ENCODE peak calls at places on chromosomes 6 and 20, in nine cellular contexts. One of them, this sample, is unnamed.
A peak's percentile ranks its signal among the peaks of the same experiment; 100 is the strongest.

GRCh38 chr6:41538556-41539182 is 7.5 kb upstream of the FOXP4 start:
- DNase-seq in psoas muscle: no peak
- DNase-seq in CD8-positive, alpha-beta T cell: no peak
- DNase-seq in astrocyte of the cerebellum: no peak
- DNase-seq in fibroblast of lung: peak; percentile 31
- DNase-seq in spleen: no peak
- DNase-seq in heart left ventricle: no peak
- DNase-seq in IMR-90: peak; percentile 13
- DNase-seq in brain microvascular endothelial cell: no peak
- DNase-seq in this sample: peak; percentile 61

GRCh38 chr20:51447097-51447764 is 95.3 kb downstream of the NFATC2 start:
- DNase-seq in CD8-positive, alpha-beta T cell: no peak
- DNase-seq in spleen: peak; percentile 40
- DNase-seq in brain microvascular endothelial cell: peak; percentile 95
- DNase-seq in IMR-90: peak; percentile 98
- DNase-seq in heart left ventricle: peak; percentile 60
- DNase-seq in fibroblast of lung: peak; percentile 94
- DNase-seq in psoas muscle: peak; percentile 79
- DNase-seq in astrocyte of the cerebellum: peak; percentile 96
- DNase-seq in this sample: peak; percentile 95

GRCh38 chr6:114342086-114342825 is 567 bp downstream of the HS3ST5 start:
- DNase-seq in spleen: peak; percentile 73
- DNase-seq in fibroblast of lung: no peak
- DNase-seq in psoas muscle: peak; percentile 51
- DNase-seq in IMR-90: no peak
- DNase-seq in heart left ventricle: no peak
- DNase-seq in CD8-positive, alpha-beta T cell: no peak
- DNase-seq in astrocyte of the cerebellum: no peak
- DNase-seq in brain microvascular endothelial cell: no peak
- DNase-seq in this sample: no peak

GRCh38 chr6:92329416-92329815 is 1089.9 kb downstream of the EPHA7 start:
- DNase-seq in IMR-90: peak; percentile 63
- DNase-seq in spleen: no peak
- DNase-seq in CD8-positive, alpha-beta T cell: no peak
- DNase-seq in fibroblast of lung: peak; percentile 54
- DNase-seq in brain microvascular endothelial cell: peak; percentile 6
- DNase-seq in psoas muscle: no peak
- DNase-seq in astrocyte of the cerebellum: no peak
- DNase-seq in heart left ventricle: no peak
- DNase-seq in this sample: no peak

GRCh38 chr6:170116643-170117042 is 174.2 kb downstream of the DLL1 start:
- DNase-seq in CD8-positive, alpha-beta T cell: peak; percentile 2
- DNase-seq in heart left ventricle: peak; percentile 4
- DNase-seq in astrocyte of the cerebellum: no peak
- DNase-seq in brain microvascular endothelial cell: no peak
- DNase-seq in psoas muscle: no peak
- DNase-seq in fibroblast of lung: no peak
- DNase-seq in IMR-90: no peak
- DNase-seq in spleen: peak; percentile 72
- DNase-seq in this sample: no peak

GRCh38 chr6:14102330-14102729 is 15.2 kb upstream of the CD83 start:
- DNase-seq in CD8-positive, alpha-beta T cell: no peak
- DNase-seq in fibroblast of lung: no peak
- DNase-seq in brain microvascular endothelial cell: no peak
- DNase-seq in IMR-90: no peak
- DNase-seq in psoas muscle: no peak
- DNase-seq in astrocyte of the cerebellum: no peak
- DNase-seq in spleen: no peak
- DNase-seq in heart left ventricle: no peak
- DNase-seq in this sample: no peak

GRCh38 chr6:34546551-34547321 is 9.4 kb downstream of the SPDEF start:
- DNase-seq in psoas muscle: no peak
- DNase-seq in brain microvascular endothelial cell: no peak
- DNase-seq in CD8-positive, alpha-beta T cell: no peak
- DNase-seq in astrocyte of the cerebellum: no peak
- DNase-seq in spleen: no peak
- DNase-seq in fibroblast of lung: no peak
- DNase-seq in heart left ventricle: peak; percentile 43
- DNase-seq in IMR-90: no peak
- DNase-seq in this sample: peak; percentile 6

GRCh38 chr6:130575971-130576370 is 210.2 kb downstream of the TMEM200A start:
- DNase-seq in spleen: peak; percentile 67
- DNase-seq in IMR-90: no peak
- DNase-seq in astrocyte of the cerebellum: no peak
- DNase-seq in heart left ventricle: no peak
- DNase-seq in psoas muscle: no peak
- DNase-seq in fibroblast of lung: no peak
- DNase-seq in CD8-positive, alpha-beta T cell: peak; percentile 40
- DNase-seq in brain microvascular endothelial cell: no peak
- DNase-seq in this sample: no peak

GRCh38 chr6:165574220-165574619 is 88.8 kb downstream of the PDE10A start:
- DNase-seq in CD8-positive, alpha-beta T cell: no peak
- DNase-seq in heart left ventricle: no peak
- DNase-seq in fibroblast of lung: no peak
- DNase-seq in spleen: no peak
- DNase-seq in IMR-90: no peak
- DNase-seq in astrocyte of the cerebellum: no peak
- DNase-seq in psoas muscle: no peak
- DNase-seq in brain microvascular endothelial cell: no peak
- DNase-seq in this sample: no peak

GRCh38 chr6:35165630-35166071 is 24.5 kb upstream of the TCP11 start:
- DNase-seq in CD8-positive, alpha-beta T cell: no peak
- DNase-seq in spleen: no peak
- DNase-seq in heart left ventricle: no peak
- DNase-seq in astrocyte of the cerebellum: no peak
- DNase-seq in IMR-90: peak; percentile 87
- DNase-seq in brain microvascular endothelial cell: no peak
- DNase-seq in fibroblast of lung: no peak
- DNase-seq in psoas muscle: no peak
- DNase-seq in this sample: no peak

GRCh38 chr6:79430913-79431312 is 106.3 kb downstream of the LCA5 start:
- DNase-seq in IMR-90: no peak
- DNase-seq in fibroblast of lung: no peak
- DNase-seq in psoas muscle: no peak
- DNase-seq in spleen: no peak
- DNase-seq in CD8-positive, alpha-beta T cell: no peak
- DNase-seq in astrocyte of the cerebellum: no peak
- DNase-seq in heart left ventricle: no peak
- DNase-seq in brain microvascular endothelial cell: no peak
- DNase-seq in this sample: no peak

GRCh38 chr6:75882734-75883133 is 133.7 kb downstream of the MYO6 start:
- DNase-seq in psoas muscle: no peak
- DNase-seq in brain microvascular endothelial cell: peak; percentile 88
- DNase-seq in CD8-positive, alpha-beta T cell: no peak
- DNase-seq in spleen: no peak
- DNase-seq in fibroblast of lung: peak; percentile 87
- DNase-seq in IMR-90: peak; percentile 79
- DNase-seq in astrocyte of the cerebellum: no peak
- DNase-seq in heart left ventricle: no peak
- DNase-seq in this sample: peak; percentile 40

GRCh38 chr6:44580901-44581300 is 193.4 kb downstream of the CDC5L start:
- DNase-seq in fibroblast of lung: peak; percentile 57
- DNase-seq in astrocyte of the cerebellum: peak; percentile 52
- DNase-seq in brain microvascular endothelial cell: peak; percentile 91
- DNase-seq in spleen: no peak
- DNase-seq in psoas muscle: no peak
- DNase-seq in CD8-positive, alpha-beta T cell: no peak
- DNase-seq in IMR-90: peak; percentile 74
- DNase-seq in heart left ventricle: no peak
- DNase-seq in this sample: peak; percentile 57

GRCh38 chr20:31593221-31594001 is 11.7 kb upstream of the ID1 start:
- DNase-seq in heart left ventricle: no peak
- DNase-seq in brain microvascular endothelial cell: no peak
- DNase-seq in spleen: no peak
- DNase-seq in fibroblast of lung: peak; percentile 90
- DNase-seq in CD8-positive, alpha-beta T cell: no peak
- DNase-seq in psoas muscle: no peak
- DNase-seq in astrocyte of the cerebellum: no peak
- DNase-seq in IMR-90: peak; percentile 89
- DNase-seq in this sample: peak; percentile 65

GRCh38 chr20:5731753-5732366 is 18.3 kb upstream of the SHLD1 start:
- DNase-seq in psoas muscle: no peak
- DNase-seq in brain microvascular endothelial cell: no peak
- DNase-seq in fibroblast of lung: no peak
- DNase-seq in spleen: no peak
- DNase-seq in heart left ventricle: no peak
- DNase-seq in CD8-positive, alpha-beta T cell: no peak
- DNase-seq in astrocyte of the cerebellum: no peak
- DNase-seq in IMR-90: no peak
- DNase-seq in this sample: no peak

GRCh38 chr20:36852187-36852586 is 23.8 kb upstream of the TLDC2 start:
- DNase-seq in spleen: no peak
- DNase-seq in IMR-90: no peak
- DNase-seq in brain microvascular endothelial cell: no peak
- DNase-seq in heart left ventricle: peak; percentile 45
- DNase-seq in astrocyte of the cerebellum: no peak
- DNase-seq in fibroblast of lung: no peak
- DNase-seq in psoas muscle: no peak
- DNase-seq in CD8-positive, alpha-beta T cell: no peak
- DNase-seq in this sample: peak; percentile 30

DNA sequence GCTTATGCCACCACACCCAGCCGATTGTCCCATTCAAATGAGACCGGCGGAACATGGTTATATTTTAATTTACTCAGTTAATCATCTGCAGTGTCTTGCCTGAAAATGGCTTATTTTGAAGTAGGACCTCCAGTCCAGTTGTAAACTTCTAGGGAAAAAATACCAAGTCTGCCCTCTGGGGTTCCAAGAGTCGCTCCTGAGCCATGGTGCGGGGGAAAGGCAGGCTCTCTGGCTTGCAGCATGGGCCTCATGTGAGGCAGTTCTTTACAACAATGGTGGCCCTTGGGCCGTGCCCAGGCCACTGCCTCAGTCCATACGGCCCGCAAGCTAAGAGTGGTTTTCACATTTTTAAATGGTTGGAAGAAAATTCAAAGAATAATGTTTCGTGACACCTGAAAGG is 62.7 kb upstream of the XRN2 start:
- DNase-seq in spleen: no peak
- DNase-seq in astrocyte of the cerebellum: no peak
- DNase-seq in heart left ventricle: no peak
- DNase-seq in fibroblast of lung: no peak
- DNase-seq in CD8-positive, alpha-beta T cell: no peak
- DNase-seq in psoas muscle: no peak
- DNase-seq in IMR-90: no peak
- DNase-seq in brain microvascular endothelial cell: no peak
- DNase-seq in this sample: no peak
- TF ChIP-seq CTCF in spleen: no peak
- TF ChIP-seq CTCF in astrocyte of the cerebellum: no peak
- TF ChIP-seq CTCF in heart left ventricle: no peak
- TF ChIP-seq CTCF in fibroblast of lung: no peak
- TF ChIP-seq CTCF in CD8-positive, alpha-beta T cell: no peak
- TF ChIP-seq CTCF in psoas muscle: no peak
- TF ChIP-seq CTCF in IMR-90: no peak
- TF ChIP-seq CTCF in brain microvascular endothelial cell: no peak
- TF ChIP-seq CTCF in this sample: no peak

DNA sequence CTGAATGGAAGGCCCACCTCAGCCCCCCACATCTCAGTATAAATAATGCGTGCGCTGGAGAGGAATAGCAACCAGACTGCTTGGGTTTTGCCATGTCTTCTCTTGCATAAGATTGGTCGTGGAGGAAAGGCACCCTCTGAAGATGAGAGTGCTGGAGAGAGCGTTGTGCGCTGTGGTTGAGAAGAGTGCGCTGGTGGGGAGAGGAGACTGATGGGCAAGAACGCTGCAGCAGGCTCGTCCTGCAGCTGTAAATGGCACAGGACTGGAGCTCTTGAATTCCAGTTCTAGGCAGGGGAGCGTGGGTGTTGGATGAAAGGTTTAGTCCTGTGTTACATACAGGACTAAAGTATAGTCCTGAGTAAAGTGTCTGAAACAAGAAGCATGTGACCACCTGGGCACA is 51.5 kb downstream of the RPRD1B start:
- DNase-seq in CD8-positive, alpha-beta T cell: no peak
- DNase-seq in heart left ventricle: no peak
- DNase-seq in IMR-90: peak; percentile 31
- DNase-seq in fibroblast of lung: no peak
- DNase-seq in psoas muscle: no peak
- DNase-seq in spleen: no peak
- DNase-seq in astrocyte of the cerebellum: no peak
- DNase-seq in brain microvascular endothelial cell: no peak
- DNase-seq in this sample: no peak
- H3K4me3 ChIP-seq in CD8-positive, alpha-beta T cell: no peak overlapping the region
- H3K4me3 ChIP-seq in heart left ventricle: no peak overlapping the region
- H3K4me3 ChIP-seq in IMR-90: no peak overlapping the region
- H3K4me3 ChIP-seq in fibroblast of lung: no peak overlapping the region
- H3K4me3 ChIP-seq in psoas muscle: no peak overlapping the region
- H3K4me3 ChIP-seq in spleen: no peak overlapping the region
- H3K4me3 ChIP-seq in astrocyte of the cerebellum: no peak overlapping the region
- H3K4me3 ChIP-seq in brain microvascular endothelial cell: no peak overlapping the region
- H3K4me3 ChIP-seq in this sample: no peak overlapping the region

GRCh38 chr6:39793528-39793927 is 1.4 kb downstream of the DAAM2 start:
- DNase-seq in psoas muscle: no peak
- DNase-seq in fibroblast of lung: no peak
- DNase-seq in IMR-90: no peak
- DNase-seq in heart left ventricle: no peak
- DNase-seq in spleen: no peak
- DNase-seq in CD8-positive, alpha-beta T cell: no peak
- DNase-seq in astrocyte of the cerebellum: no peak
- DNase-seq in brain microvascular endothelial cell: no peak
- DNase-seq in this sample: no peak

GRCh38 chr6:39791311-39791710 is 865 bp upstream of the DAAM2 start:
- DNase-seq in CD8-positive, alpha-beta T cell: no peak
- DNase-seq in IMR-90: no peak
- DNase-seq in brain microvascular endothelial cell: no peak
- DNase-seq in heart left ventricle: no peak
- DNase-seq in astrocyte of the cerebellum: no peak
- DNase-seq in fibroblast of lung: peak; percentile 35
- DNase-seq in psoas muscle: no peak
- DNase-seq in spleen: no peak
- DNase-seq in this sample: peak; percentile 49

GRCh38 chr6:39792501-39793450 is 600 bp downstream of the DAAM2 start:
- DNase-seq in psoas muscle: peak; percentile 69
- DNase-seq in spleen: no peak
- DNase-seq in IMR-90: no peak
- DNase-seq in heart left ventricle: no peak
- DNase-seq in brain microvascular endothelial cell: no peak
- DNase-seq in astrocyte of the cerebellum: no peak
- DNase-seq in fibroblast of lung: peak; percentile 24
- DNase-seq in CD8-positive, alpha-beta T cell: no peak
- DNase-seq in this sample: peak; percentile 30

GRCh38 chr6:39790772-39791171 is 1.4 kb upstream of the DAAM2 start:
- DNase-seq in brain microvascular endothelial cell: no peak
- DNase-seq in IMR-90: peak; percentile 68
- DNase-seq in astrocyte of the cerebellum: no peak
- DNase-seq in heart left ventricle: no peak
- DNase-seq in fibroblast of lung: peak; percentile 59
- DNase-seq in spleen: no peak
- DNase-seq in psoas muscle: no peak
- DNase-seq in CD8-positive, alpha-beta T cell: no peak
- DNase-seq in this sample: peak; percentile 63

GRCh38 chr6:39791850-39792500 is at the start of gene DAAM2:
- DNase-seq in psoas muscle: peak; percentile 78
- DNase-seq in astrocyte of the cerebellum: no peak
- DNase-seq in IMR-90: peak; percentile 41
- DNase-seq in fibroblast of lung: peak; percentile 49
- DNase-seq in spleen: peak; percentile 80
- DNase-seq in CD8-positive, alpha-beta T cell: no peak
- DNase-seq in brain microvascular endothelial cell: no peak
- DNase-seq in heart left ventricle: peak; percentile 71
- DNase-seq in this sample: peak; percentile 60
- TF ChIP-seq CTCF in psoas muscle: peak; percentile 8
- TF ChIP-seq CTCF in astrocyte of the cerebellum: peak; percentile 34
- TF ChIP-seq CTCF in IMR-90: peak; percentile 27
- TF ChIP-seq CTCF in fibroblast of lung: peak; percentile 19
- TF ChIP-seq CTCF in spleen: peak; percentile 8
- TF ChIP-seq CTCF in CD8-positive, alpha-beta T cell: no peak
- TF ChIP-seq CTCF in brain microvascular endothelial cell: peak; percentile 39
- TF ChIP-seq CTCF in heart left ventricle: no peak
- TF ChIP-seq CTCF in this sample: peak; percentile 28

GRCh38 chr6:46377209-46377608 is 114.0 kb downstream of the RCAN2 start:
- DNase-seq in heart left ventricle: no peak
- DNase-seq in brain microvascular endothelial cell: no peak
- DNase-seq in fibroblast of lung: no peak
- DNase-seq in astrocyte of the cerebellum: no peak
- DNase-seq in IMR-90: no peak
- DNase-seq in spleen: no peak
- DNase-seq in CD8-positive, alpha-beta T cell: no peak
- DNase-seq in psoas muscle: no peak
- DNase-seq in this sample: no peak
- H3K4me3 ChIP-seq in heart left ventricle: no peak overlapping the region
- H3K4me3 ChIP-seq in brain microvascular endothelial cell: no peak overlapping the region
- H3K4me3 ChIP-seq in fibroblast of lung: no peak overlapping the region
- H3K4me3 ChIP-seq in astrocyte of the cerebellum: no peak overlapping the region
- H3K4me3 ChIP-seq in IMR-90: no peak overlapping the region
- H3K4me3 ChIP-seq in spleen: no peak overlapping the region
- H3K4me3 ChIP-seq in CD8-positive, alpha-beta T cell: no peak overlapping the region
- H3K4me3 ChIP-seq in psoas muscle: no peak overlapping the region
- H3K4me3 ChIP-seq in this sample: no peak overlapping the region